ENCODE peak calls at places on chromosomes 16 and 17, in seven cellular contexts. R is IMR-90, C is mesendoderm, F is H9, G is mesenchymal stem cell, V is neuronal stem cell, Q is H1. O is an unnamed sample.

GRCh38 chr16:50323335-50324011 is 45.3 kb downstream of the BRD7 start:
- DNase-seq in Q (no peak), C (peak), V (no peak), F (no peak), R (peak), G (peak), O (no peak)

GRCh38 chr17:76238847-76239537 is 1.3 kb downstream of the RNF157 start:
- DNase-seq in V (no peak), G (no peak), C (no peak), Q (no peak), F (no peak), R (no peak), O (no peak)

GRCh38 chr17:73401911-73402310 is 90.1 kb upstream of the CDC42EP4 start:
- DNase-seq in R (peak), V (peak), C (peak), G (peak), Q (no peak), F (peak), O (no peak)

GRCh38 chr17:30970757-30971567 is at the start of gene RNF135:
- DNase-seq in Q (peak), R (peak), V (peak), F (peak), G (peak), C (peak), O (peak)

GRCh38 chr17:20066253-20066652 is 57.1 kb downstream of the SPECC1 start:
- DNase-seq in V (no peak), G (no peak), Q (no peak), F (no peak), R (peak), C (no peak), O (no peak)

GRCh38 chr17:64728041-64728695 is 66.1 kb upstream of the SMURF2 start:
- DNase-seq in R (no peak), V (no peak), G (peak), C (no peak), F (no peak), Q (no peak), O (no peak)

GRCh38 chr17:74957935-74958549 is 14.5 kb downstream of the HID1 start:
- DNase-seq in Q (no peak), G (peak), C (peak), F (peak), R (peak), V (peak), O (peak)

GRCh38 chr16:88005148-88005547 is 53.9 kb downstream of the BANP start:
- DNase-seq in Q (no peak), F (peak), C (peak), V (no peak), G (no peak), R (no peak), O (no peak)

GRCh38 chr16:84357191-84357651 is 11.1 kb upstream of the ATP2C2 start:
- DNase-seq in C (no peak), F (no peak), R (peak), G (no peak), V (no peak), Q (no peak), O (peak)

GRCh38 chr17:49616086-49616485 is 40.4 kb downstream of the NXPH3 start:
- DNase-seq in V (no peak), R (no peak), C (peak), F (no peak), G (no peak), Q (no peak), O (no peak)

GRCh38 chr16:69865701-69866100 is 85.4 kb upstream of the CLEC18A start:
- DNase-seq in G (peak), F (no peak), V (no peak), C (peak), Q (no peak), R (peak), O (peak)

GRCh38 chr17:29742210-29742513 is 119.5 kb upstream of the CORO6 start:
- DNase-seq in F (no peak), G (no peak), C (no peak), R (no peak), V (no peak), Q (no peak), O (no peak)

GRCh38 chr17:29734640-29735039 is 111.9 kb upstream of the CORO6 start:
- DNase-seq in R (peak), C (no peak), Q (no peak), F (no peak), V (no peak), G (peak), O (peak)

GRCh38 chr17:29744121-29744520 is 121.4 kb upstream of the CORO6 start:
- DNase-seq in C (no peak), F (no peak), R (no peak), Q (no peak), G (no peak), V (no peak), O (no peak)

GRCh38 chr17:29740017-29740416 is 117.3 kb upstream of the CORO6 start:
- DNase-seq in R (no peak), G (no peak), F (no peak), C (no peak), Q (no peak), V (peak), O (no peak)
- H2BK120ac ChIP-seq in R (no peak), G (no peak), F (no peak), C (no peak), Q (no peak), V (no peak), O (no peak)

DNA sequence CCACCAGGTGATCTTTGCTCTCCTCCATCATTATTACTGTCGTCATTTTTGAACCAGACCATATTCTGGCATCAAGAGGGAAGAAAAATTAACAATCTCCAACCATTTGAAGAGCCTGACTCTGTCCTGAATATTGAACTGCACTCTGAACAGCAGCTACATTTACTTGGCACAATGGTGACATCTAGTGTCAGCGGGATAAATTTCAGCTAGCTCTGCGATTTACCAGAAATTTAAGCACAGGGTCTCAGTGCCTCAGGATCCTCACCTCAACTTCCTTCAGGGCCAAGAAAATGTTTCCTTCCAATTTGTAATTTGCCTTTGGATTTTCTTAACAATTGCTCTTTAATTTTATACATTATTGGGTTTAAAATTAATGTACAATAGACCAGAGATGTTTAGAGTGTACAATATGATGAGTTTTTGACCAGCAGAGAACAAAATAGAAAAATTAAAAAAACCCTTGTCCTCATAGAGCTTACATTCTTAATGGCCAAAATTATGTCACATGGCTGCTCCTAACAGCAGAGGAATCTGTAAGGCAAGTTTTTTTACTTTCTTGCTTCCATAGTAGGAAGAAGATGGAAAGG is 10.7 kb upstream of the ZNF19 start:
- DNase-seq in C (peak), F (peak), G (peak), R (peak), Q (no peak), V (peak), O (peak)
- H2BK5ac ChIP-seq in C (no peak), F (no peak), G (no peak), R (no peak), Q (no peak), V (no peak), O (no peak)

GRCh38 chr16:55386534-55387296 is 62.7 kb downstream of the IRX6 start:
- DNase-seq in C (no peak), Q (no peak), F (no peak), G (no peak), R (no peak), V (no peak), O (peak)

GRCh38 chr16:55389426-55390073 is 65.5 kb downstream of the IRX6 start:
- DNase-seq in R (no peak), G (no peak), C (no peak), Q (no peak), F (no peak), V (no peak), O (no peak)

GRCh38 chr16:55384848-55385247 is 60.8 kb downstream of the IRX6 start:
- DNase-seq in G (no peak), Q (no peak), F (no peak), R (no peak), C (no peak), V (no peak), O (no peak)

GRCh38 chr16:55380485-55380884 is 56.5 kb downstream of the IRX6 start:
- DNase-seq in V (no peak), G (no peak), R (no peak), Q (no peak), C (no peak), F (no peak), O (no peak)

DNA sequence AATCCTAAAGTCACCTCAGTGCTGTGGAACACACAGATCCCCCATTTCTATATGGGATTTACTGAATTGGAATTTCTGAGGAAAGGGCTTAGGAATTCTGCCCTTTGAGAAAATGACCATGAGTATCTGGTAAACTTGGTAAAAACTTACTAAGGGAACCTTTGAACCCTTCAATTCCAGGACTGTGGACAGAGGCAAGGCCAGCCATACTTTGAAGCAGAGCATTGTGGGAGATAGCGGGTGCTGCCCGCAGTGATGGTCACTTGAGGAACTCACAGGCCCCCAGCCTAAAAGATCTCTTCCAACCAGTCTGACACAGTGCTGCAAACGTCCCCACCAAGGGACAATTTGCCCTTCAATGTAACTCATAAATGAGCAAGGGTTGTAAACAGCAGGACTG is 61.4 kb downstream of the IRX6 start:
- DNase-seq in Q (no peak), V (no peak), R (no peak), C (no peak), G (no peak), F (no peak), O (no peak)
- H2BK120ac ChIP-seq in Q (no peak), V (no peak), R (no peak), C (no peak), G (no peak), F (no peak), O (no peak)

DNA sequence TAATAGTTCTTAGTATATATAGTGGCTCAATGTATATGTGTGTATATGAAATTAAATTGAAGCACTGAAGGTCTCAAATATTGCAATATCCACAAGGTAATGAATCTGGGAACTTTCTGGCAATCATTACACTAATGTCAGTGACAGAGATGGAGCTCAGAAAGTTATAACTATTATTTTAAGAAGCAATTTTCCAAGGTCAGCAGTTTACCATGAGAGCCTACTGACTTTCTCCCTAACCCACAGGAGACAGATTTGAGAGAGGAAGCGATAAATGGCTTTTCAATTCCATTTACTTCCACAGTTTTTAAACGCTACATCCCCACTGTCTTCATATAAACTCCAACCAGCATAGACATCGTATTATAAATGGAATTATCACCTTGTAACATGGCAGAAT is 92.9 kb downstream of the PCTP start:
- DNase-seq in R (no peak), Q (no peak), V (no peak), F (no peak), G (no peak), C (no peak), O (no peak)
- H2BK5ac ChIP-seq in R (no peak), Q (no peak), V (no peak), F (no peak), G (no peak), C (no peak), O (no peak)